ENCODE peak calls at places on chromosome 5, in four cellular contexts. W is GM12865, V is uterus, T is breast epithelium. U is an unnamed sample.

GRCh38 chr5:147442134-147442726 is 67.6 kb downstream of the DPYSL3 start:
- DNase-seq in W (no peak), V (no peak), T (no peak), U (no peak)

GRCh38 chr5:153276151-153276550 is 214.3 kb upstream of the GRIA1 start:
- DNase-seq in W (peak), V (no peak), T (no peak), U (no peak)

GRCh38 chr5:174735498-174736350 is 11.3 kb downstream of the MSX2 start:
- DNase-seq in W (no peak), V (no peak), T (no peak), U (peak)

GRCh38 chr5:127076730-127077129 is 3.4 kb upstream of the C5orf63 start:
- DNase-seq in W (no peak), V (no peak), T (no peak), U (no peak)

GRCh38 chr5:58325950-58326500 is 133.9 kb downstream of the PLK2 start:
- DNase-seq in W (no peak), V (no peak), T (no peak), U (no peak)

GRCh38 chr5:155728857-155729683 is 597.9 kb upstream of the SGCD start:
- DNase-seq in W (no peak), V (no peak), T (no peak), U (no peak)

GRCh38 chr5:109805882-109806281 is 116.2 kb downstream of the MAN2A1 start:
- DNase-seq in W (no peak), V (no peak), T (no peak), U (no peak)

GRCh38 chr5:75551471-75551870 is 39.8 kb downstream of the POLK start:
- DNase-seq in W (no peak), V (no peak), T (no peak), U (no peak)

GRCh38 chr5:179232091-179232490 is 113.2 kb downstream of the ADAMTS2 start:
- DNase-seq in W (no peak), V (peak), T (peak), U (no peak)

GRCh38 chr5:5483880-5484595 is 61.6 kb downstream of the ICE1 start:
- DNase-seq in W (no peak), V (no peak), T (no peak), U (no peak)

GRCh38 chr5:134738963-134739661 is 764 bp downstream of the CAMLG start:
- DNase-seq in W (peak), V (no peak), T (no peak), U (peak)

GRCh38 chr5:172486451-172486850 is 32.1 kb upstream of the SH3PXD2B start:
- DNase-seq in W (no peak), V (no peak), T (no peak), U (no peak)

GRCh38 chr5:57703726-57704125 is 221.1 kb upstream of the ACTBL2 start:
- DNase-seq in W (no peak), V (no peak), T (no peak), U (no peak)

GRCh38 chr5:68007446-68007845 is 208.1 kb upstream of the PIK3R1 start:
- DNase-seq in W (no peak), V (peak), T (no peak), U (no peak)

GRCh38 chr5:44809215-44809955 is 638 bp downstream of the MRPS30 start:
- DNase-seq in W (peak), V (peak), T (peak), U (peak)

GRCh38 chr5:169201597-169201996 is 99.3 kb downstream of the SLIT3 start:
- DNase-seq in W (no peak), V (no peak), T (no peak), U (no peak)

GRCh38 chr5:40634593-40634992 is 45.1 kb upstream of the PTGER4 start:
- DNase-seq in W (no peak), V (no peak), T (no peak), U (no peak)

GRCh38 chr5:90675222-90675621 is 116.6 kb downstream of the ADGRV1 start:
- DNase-seq in W (no peak), V (no peak), T (no peak), U (no peak)

GRCh38 chr5:61254969-61255555 is 77.0 kb upstream of the ZSWIM6 start:
- DNase-seq in W (no peak), V (no peak), T (no peak), U (no peak)

GRCh38 chr5:90586469-90586868 is 27.9 kb downstream of the ADGRV1 start:
- DNase-seq in W (no peak), V (no peak), T (no peak), U (no peak)

GRCh38 chr5:105506692-105507277 is 1944.2 kb upstream of the NUDT12 start:
- DNase-seq in W (peak), V (no peak), T (no peak), U (no peak)

DNA sequence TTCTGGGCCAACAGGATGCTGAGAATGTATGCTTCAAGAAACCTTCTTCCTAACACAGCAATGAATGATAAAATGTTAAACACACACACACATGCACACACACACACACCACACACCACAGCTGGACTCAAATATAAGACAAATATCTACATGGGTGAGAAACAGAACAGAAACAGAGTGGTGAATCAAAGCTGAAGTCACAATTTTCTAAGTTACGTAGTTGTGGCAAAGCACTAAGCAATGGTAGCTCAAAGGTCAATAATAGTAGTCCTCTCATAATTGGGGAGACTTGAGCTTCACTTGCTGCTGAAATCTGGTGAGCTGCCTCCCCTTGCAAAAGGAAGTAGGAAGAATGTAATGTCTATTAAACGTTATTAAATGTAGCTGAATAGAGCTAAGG is 33.7 kb upstream of the ITGA1 start:
- DNase-seq in W (peak), V (no peak), T (no peak), U (no peak)
- H3K4me3 ChIP-seq in W (no peak), V (no peak), T (no peak), U (no peak)

GRCh38 chr5:139108056-139108811 is 89.9 kb downstream of the SIL1 start:
- DNase-seq in W (no peak), V (no peak), T (no peak), U (peak)
- H3K4me3 ChIP-seq in W (no peak), V (no peak), T (no peak), U (no peak)

DNA sequence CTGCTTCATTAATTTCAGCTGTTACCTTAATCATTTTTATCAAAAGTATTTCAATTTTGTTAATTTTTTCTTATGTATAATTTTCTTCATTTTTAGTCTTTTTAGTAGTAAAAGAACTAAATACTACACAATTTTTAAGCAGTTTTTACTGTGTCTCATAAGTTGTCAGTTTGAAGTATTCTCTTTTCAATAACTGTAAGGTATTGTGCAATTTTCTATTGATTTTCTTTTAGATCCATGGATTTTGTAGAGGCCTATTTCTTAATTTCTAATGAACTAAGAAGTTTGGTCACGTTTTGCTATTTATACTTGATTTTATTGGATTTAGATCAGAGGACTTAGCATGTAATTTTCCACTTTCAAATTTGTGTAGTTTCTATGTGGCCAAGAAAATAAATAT is 207.7 kb upstream of the PRR16 start:
- DNase-seq in W (no peak), V (no peak), T (no peak), U (no peak)
- H3K4me3 ChIP-seq in W (no peak), V (no peak), T (no peak), U (no peak)

GRCh38 chr5:69416180-69416579 is 1.3 kb downstream of the MARVELD2 start:
- DNase-seq in W (no peak), V (no peak), T (no peak), U (no peak)

GRCh38 chr5:69415584-69415958 is 655 bp downstream of the MARVELD2 start:
- DNase-seq in W (no peak), V (no peak), T (no peak), U (peak)

GRCh38 chr5:69414885-69415583 is at the start of gene MARVELD2:
- DNase-seq in W (peak), V (peak), T (peak), U (peak)

GRCh38 chr5:69418559-69418958 is 3.6 kb downstream of the MARVELD2 start:
- DNase-seq in W (no peak), V (no peak), T (no peak), U (no peak)

DNA sequence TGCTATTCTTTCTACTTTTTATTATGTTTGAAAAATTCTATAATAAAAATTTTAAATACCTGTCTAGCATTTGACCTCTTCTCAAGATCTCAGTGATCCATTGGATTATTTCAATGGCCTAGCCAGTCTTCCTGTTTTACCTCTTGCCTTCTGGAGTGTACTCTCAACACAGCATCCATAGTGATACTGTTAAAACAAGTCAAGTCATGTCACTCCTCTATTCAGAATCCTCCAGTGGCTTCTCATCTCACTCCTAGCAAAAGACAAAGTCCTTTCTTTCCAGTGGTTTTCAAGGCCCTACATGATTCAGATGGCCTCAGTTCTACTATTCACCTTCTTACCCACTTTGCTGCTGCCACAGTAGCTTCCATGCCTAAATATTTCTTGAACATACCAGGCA is 1.8 kb downstream of the MARVELD2 start:
- DNase-seq in W (no peak), V (no peak), T (no peak), U (no peak)
- H3K4me3 ChIP-seq in W (no peak), V (no peak), T (no peak), U (no peak)

GRCh38 chr5:141121563-141121962 is at the start of gene PCDHB4:
- DNase-seq in W (no peak), V (peak), T (no peak), U (no peak)
- H3K4me3 ChIP-seq in W (no peak), V (peak), T (peak), U (no peak)

GRCh38 chr5:1294839-1295649 is at the start of gene TERT:
- DNase-seq in W (no peak), V (no peak), T (no peak), U (no peak)
- H3K4me3 ChIP-seq in W (no peak), V (no peak), T (no peak), U (peak)

GRCh38 chr5:39189297-39189955 is 29.9 kb downstream of the FYB1 start:
- DNase-seq in W (no peak), V (no peak), T (no peak), U (no peak)
- H3K4me3 ChIP-seq in W (no peak), V (no peak), T (no peak), U (no peak)

DNA sequence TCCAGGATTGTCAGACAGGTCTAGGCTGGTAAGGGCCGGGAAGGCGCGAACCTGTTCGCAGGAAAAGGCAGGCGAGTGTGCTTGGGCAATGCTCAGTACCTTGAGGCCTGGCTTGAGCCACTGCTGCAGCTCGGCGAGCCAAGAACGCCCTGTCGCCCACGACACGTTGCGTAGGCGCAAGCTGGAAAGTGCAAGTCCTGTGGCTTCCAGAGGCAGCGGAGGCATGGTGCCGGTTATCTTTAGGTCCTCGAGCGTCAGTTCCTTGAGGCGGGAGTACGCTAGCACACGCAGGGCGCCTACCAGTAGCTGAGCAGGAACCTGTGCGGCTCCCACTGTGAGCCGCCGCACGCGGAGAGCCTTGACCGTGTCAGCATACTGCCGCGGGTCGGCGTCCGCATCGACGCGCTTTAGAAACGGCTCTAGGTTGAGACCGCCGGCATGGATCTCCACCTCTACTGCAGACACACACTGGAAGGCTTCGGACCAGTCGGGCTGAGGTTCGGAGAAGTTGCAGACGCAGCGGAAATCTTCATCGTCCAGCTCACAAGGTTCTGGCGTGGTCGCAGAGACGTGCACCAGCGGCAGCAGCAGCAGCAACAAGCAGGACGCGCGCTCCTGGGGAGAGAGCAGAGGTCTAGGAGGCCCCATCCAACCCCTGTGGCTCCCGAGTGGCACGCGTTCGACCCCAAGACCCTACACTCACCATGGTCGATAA is 452 bp downstream of the CD14 start:
- DNase-seq in W (peak), V (peak), T (no peak), U (peak)
- H3K4me3 ChIP-seq in W (peak), V (peak), T (peak), U (peak)

U was measured in prostate gland.